ENCODE peak calls at places on chromosomes 5 and 9, in five cellular contexts. U is stimulated activated CD4-positive, alpha-beta T cell treated with anti-CD3 and anti-CD28 coated beads, Interleukin-1b, Interleukin-23, amount 100 ng/mL, for 1 hour; G is activated CD8-positive, alpha-beta memory T cell treated with anti-CD3 and anti-CD28 coated beads, Interleukin-2, amount 50 U/mL, for 48 hours; J is HuH-7.5; N is activated effector memory CD4-positive, alpha-beta T cell treated with Interleukin-2 at 50 U/mL for 16 hours. E is an unnamed sample.

GRCh38 chr9:35470894-35471293 is 19.0 kb upstream of the RUSC2 start:
- DNase-seq in U (no peak), G (no peak), N (no peak), J (no peak), E (no peak)

GRCh38 chr5:138632900-138633489 is 57.8 kb upstream of the HSPA9 start:
- DNase-seq in N (no peak), U (no peak), J (no peak), G (no peak), E (peak; percentile 95)

GRCh38 chr5:116751684-116752083 is 177.1 kb upstream of the SEMA6A start:
- DNase-seq in U (no peak), J (no peak), G (no peak), N (no peak), E (no peak)

GRCh38 chr9:137313956-137314560 is 12.0 kb upstream of the NRARP start:
- DNase-seq in G (no peak), N (no peak), U (no peak), J (peak; percentile 19), E (no peak)

GRCh38 chr5:103565711-103566110 is 3.1 kb upstream of the NUDT12 start:
- DNase-seq in N (no peak), U (no peak), J (no peak), G (no peak), E (no peak)

GRCh38 chr5:65482280-65482726 is 583 bp upstream of the ADAMTS6 start:
- DNase-seq in U (no peak), J (no peak), G (no peak), N (no peak), E (peak; percentile 56)

GRCh38 chr9:91006046-91006445 is 204.4 kb downstream of the SYK start:
- DNase-seq in N (no peak), U (no peak), G (no peak), J (no peak), E (no peak)

GRCh38 chr9:35560625-35561337 is 44.3 kb upstream of the TESK1 start:
- DNase-seq in G (peak; percentile 37), J (no peak), N (no peak), U (no peak), E (no peak)

GRCh38 chr5:176789873-176790615 is 20.3 kb upstream of the UNC5A start:
- DNase-seq in N (no peak), J (no peak), G (no peak), U (no peak), E (no peak)

GRCh38 chr9:112764344-112764743 is 13.8 kb downstream of the SNX30 start:
- DNase-seq in N (no peak), U (no peak), J (no peak), G (no peak), E (peak; percentile 79)

E was measured in left kidney.